ENCODE peak calls at places on chromosome 9, in four cellular contexts. R, U, Y and J are unnamed samples.

GRCh38 chr9:95874303-95874988 is 1.0 kb upstream of the ERCC6L2 start:
- DNase-seq in U (peak), Y (no peak), R (no peak), J (no peak)

GRCh38 chr9:21616082-21616778 is 134.1 kb upstream of the IFNE start:
- DNase-seq in U (no peak), R (peak), Y (no peak), J (peak)

GRCh38 chr9:14424983-14425382 is 111.0 kb upstream of the NFIB start:
- DNase-seq in Y (no peak), U (no peak), R (no peak), J (no peak)

GRCh38 chr9:72150172-72150571 is 932 bp downstream of the GDA start:
- DNase-seq in Y (no peak), R (no peak), U (no peak), J (no peak)

GRCh38 chr9:135960328-135961276 is 571 bp downstream of the UBAC1 start:
- DNase-seq in R (peak), U (peak), Y (no peak), J (no peak)

GRCh38 chr9:16062542-16063240 is 509.8 kb downstream of the CCDC171 start:
- DNase-seq in Y (no peak), R (peak), U (no peak), J (peak)

GRCh38 chr9:98247826-98248657 is 7.4 kb downstream of the TBC1D2 start:
- DNase-seq in R (no peak), U (no peak), Y (no peak), J (no peak)

GRCh38 chr9:116234091-116234490 is 80.5 kb downstream of the PAPPA start:
- DNase-seq in U (peak), R (peak), Y (no peak), J (no peak)

GRCh38 chr9:71760901-71761300 is 7.4 kb downstream of the CEMIP2 start:
- DNase-seq in U (no peak), R (no peak), Y (no peak), J (no peak)

GRCh38 chr9:104968025-104968982 is 40.3 kb upstream of the ABCA1 start:
- DNase-seq in Y (no peak), R (peak), U (peak), J (peak)

GRCh38 chr9:18906656-18907395 is 126.2 kb downstream of the SAXO1 start:
- DNase-seq in Y (no peak), R (no peak), U (no peak), J (no peak)

GRCh38 chr9:5421163-5421562 is 16.6 kb downstream of the PLGRKT start:
- DNase-seq in U (no peak), R (no peak), Y (no peak), J (no peak)

GRCh38 chr9:123069010-123069481 is 35.6 kb downstream of the GPR21 start:
- DNase-seq in Y (no peak), U (no peak), R (no peak), J (no peak)

GRCh38 chr9:14170973-14171596 is 142.9 kb downstream of the NFIB start:
- DNase-seq in R (peak), Y (no peak), U (no peak), J (no peak)

GRCh38 chr9:106859957-106860715 is 2.8 kb upstream of the ZNF462 start:
- DNase-seq in R (peak), Y (no peak), U (peak), J (peak)

GRCh38 chr9:7536310-7536939 is 263.2 kb downstream of the DMAC1 start:
- DNase-seq in Y (no peak), R (peak), U (peak), J (peak)

GRCh38 chr9:126479515-126479914 is 134.2 kb upstream of the LMX1B start:
- DNase-seq in R (no peak), U (no peak), Y (no peak), J (no peak)

GRCh38 chr9:123157216-123157615 is 111.2 kb downstream of the STRBP start:
- DNase-seq in U (no peak), Y (no peak), R (no peak), J (no peak)

GRCh38 chr9:87443006-87443405 is 54.7 kb upstream of the DAPK1 start:
- DNase-seq in R (no peak), U (no peak), Y (no peak), J (no peak)

GRCh38 chr9:119811030-119811429 is 441.8 kb upstream of the BRINP1 start:
- DNase-seq in U (no peak), Y (no peak), R (peak), J (no peak)

GRCh38 chr9:98775831-98776441 is 20.4 kb downstream of the ANKS6 start:
- DNase-seq in U (peak), R (peak), Y (no peak), J (peak)

GRCh38 chr9:14180077-14180941 is 133.6 kb downstream of the NFIB start:
- DNase-seq in U (no peak), R (no peak), Y (no peak), J (no peak)

GRCh38 chr9:4558599-4558998 is 68.3 kb downstream of the SLC1A1 start:
- DNase-seq in U (no peak), R (no peak), Y (no peak), J (no peak)

GRCh38 chr9:108117775-108118174 is 628.2 kb upstream of the KLF4 start:
- DNase-seq in R (no peak), U (peak), Y (no peak), J (no peak)

GRCh38 chr9:4489562-4489918 is 728 bp upstream of the SLC1A1 start:
- DNase-seq in U (peak), R (peak), Y (no peak), J (no peak)

GRCh38 chr9:76564300-76564699 is 105.3 kb downstream of the GCNT1 start:
- DNase-seq in R (no peak), U (no peak), Y (no peak), J (no peak)

GRCh38 chr9:73680831-73681230 is 529.2 kb downstream of the ANXA1 start:
- DNase-seq in U (no peak), R (no peak), Y (no peak), J (no peak)

GRCh38 chr9:14522627-14523379 is 170.4 kb downstream of the ZDHHC21 start:
- DNase-seq in Y (no peak), U (no peak), R (no peak), J (no peak)

GRCh38 chr9:127847155-127847463 is 7.3 kb downstream of the ENG start:
- DNase-seq in Y (no peak), U (no peak), R (no peak), J (no peak)

GRCh38 chr9:120350596-120350995 is 229.4 kb downstream of the CDK5RAP2 start:
- DNase-seq in U (no peak), Y (no peak), R (no peak), J (no peak)

GRCh38 chr9:35696520-35697215 is 6.9 kb upstream of the TPM2 start:
- DNase-seq in Y (no peak), U (peak), R (peak), J (peak)

GRCh38 chr9:74001382-74001781 is 495.8 kb upstream of the RORB start:
- DNase-seq in Y (no peak), U (no peak), R (no peak), J (no peak)

GRCh38 chr9:124500796-124501611 is 6.2 kb downstream of the NR5A1 start:
- DNase-seq in Y (no peak), U (no peak), R (no peak), J (no peak)

DNA sequence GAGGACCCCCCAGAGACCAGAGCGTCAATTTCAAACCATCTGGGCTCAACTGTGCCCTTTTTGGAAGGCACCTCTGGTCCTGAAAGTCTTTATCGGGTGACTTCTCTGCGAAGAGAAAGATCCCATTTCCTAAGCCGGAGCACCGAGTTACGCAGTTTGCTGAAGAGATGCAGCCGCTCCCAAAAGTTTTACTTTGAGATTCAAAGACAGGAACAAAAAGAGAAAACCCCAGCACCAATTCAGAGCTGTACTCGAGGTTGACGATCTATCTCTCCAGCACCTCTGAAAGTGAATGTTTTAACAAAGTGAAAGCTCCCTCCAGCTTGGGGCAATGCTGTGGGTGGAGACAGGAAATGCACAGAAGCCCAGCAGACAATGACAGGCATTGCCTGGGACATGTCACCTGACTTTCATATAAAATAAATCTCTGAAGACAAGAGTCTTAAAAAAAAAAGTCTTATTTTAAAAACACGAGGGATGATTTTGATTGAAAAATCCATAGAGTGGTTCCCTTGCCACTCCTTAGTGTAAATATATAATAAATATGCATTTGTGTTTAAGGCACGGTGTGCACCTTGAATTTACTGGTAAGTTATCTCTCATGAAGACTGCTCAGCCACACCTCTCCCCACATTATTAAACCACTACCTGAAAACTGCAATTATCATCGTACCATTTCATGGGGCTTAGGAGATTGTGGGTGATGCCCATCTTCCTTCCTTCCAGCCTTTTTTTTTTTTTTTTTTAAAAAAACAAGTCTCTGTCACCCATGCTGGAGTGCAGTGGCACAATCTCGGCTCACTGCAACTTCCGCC is 79.9 kb downstream of the FNBP1 start:
- DNase-seq in Y (peak), U (no peak), R (no peak), J (no peak)
- TF ChIP-seq RAD21 in Y (no peak), U (no peak), R (no peak), J (no peak)

GRCh38 chr9:113042884-113043657 is 13.5 kb downstream of the ZFP37 start:
- DNase-seq in Y (no peak), R (no peak), U (no peak), J (no peak)
- TF ChIP-seq MAX in Y (no peak), R (no peak), U (no peak), J (no peak)

GRCh38 chr9:78365979-78366697 is 69.2 kb downstream of the PSAT1 start:
- DNase-seq in Y (no peak), R (no peak), U (peak), J (no peak)
- TF ChIP-seq RAD21 in Y (no peak), R (peak), U (peak), J (peak)

DNA sequence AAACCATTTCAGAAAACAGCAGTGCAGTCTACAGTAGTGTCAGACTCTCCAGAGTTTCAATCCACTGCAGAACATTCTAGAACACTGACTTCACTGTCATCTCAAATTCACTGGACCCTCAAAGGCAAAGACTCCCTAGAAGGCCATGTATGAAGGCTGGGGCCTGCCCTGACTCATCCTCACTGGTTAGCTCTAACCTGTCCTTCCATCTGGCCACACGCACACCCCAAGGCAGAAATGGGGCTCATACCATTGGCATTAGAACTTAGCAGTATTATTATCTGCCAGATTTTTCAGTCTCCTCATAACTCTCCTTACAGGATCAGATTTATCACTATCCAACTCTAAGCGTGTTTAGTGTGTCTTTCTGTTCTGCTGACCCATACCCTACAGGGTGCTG is 20.4 kb downstream of the S1PR3 start:
- DNase-seq in Y (no peak), R (no peak), U (no peak), J (no peak)
- TF ChIP-seq MAX in Y (no peak), R (no peak), U (no peak), J (no peak)

DNA sequence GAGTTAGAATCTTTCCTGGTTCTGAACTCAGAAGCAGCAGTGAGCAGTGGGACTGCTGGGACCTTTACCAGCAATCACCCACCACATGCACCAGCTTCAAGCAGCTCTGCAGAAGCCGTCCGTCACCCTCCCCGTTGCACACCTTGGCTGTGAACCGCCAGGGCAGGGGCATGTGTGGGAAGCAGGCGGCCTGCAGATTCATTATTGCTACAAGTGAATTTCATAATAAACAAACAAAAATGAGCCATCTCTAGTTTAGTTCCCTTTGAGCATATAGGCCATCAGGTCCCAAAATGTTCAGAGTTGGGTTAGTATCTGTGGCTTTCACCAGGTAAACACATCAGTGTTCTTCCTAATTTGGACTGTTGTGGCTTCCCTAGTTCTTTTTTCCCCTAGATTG is 17.5 kb downstream of the PALM2AKAP2 start:
- DNase-seq in Y (no peak), R (no peak), U (no peak), J (no peak)
- TF ChIP-seq RAD21 in Y (no peak), R (no peak), U (no peak), J (no peak)

GRCh38 chr9:134295101-134295745 is 31.0 kb upstream of the RXRA start:
- DNase-seq in U (peak), Y (no peak), R (no peak), J (no peak)
- TF ChIP-seq MAX in U (no peak), Y (no peak), R (no peak), J (no peak)